ENCODE peak calls at places on chromosomes 16 and 17, in seven cellular contexts. G is HepG2, Y is GM23338, J is A549, Q is HL-60, U is SK-N-SH, N is K562. M is an unnamed sample.
A peak's percentile ranks its signal among the peaks of the same experiment; 100 is the strongest.

GRCh38 chr16:54957403-54957802 is 26.7 kb downstream of the IRX5 start:
- DNase-seq in G (peak; percentile 20), Y (peak; percentile 67), J (peak; percentile 38), Q (peak; percentile 21), U (no peak), N (peak; percentile 70), M (peak; percentile 18)

GRCh38 chr17:29590261-29590978 is 972 bp upstream of the GIT1 start:
- DNase-seq in N (no peak), Q (no peak), U (no peak), J (peak; percentile 56), Y (no peak), G (no peak), M (no peak)

GRCh38 chr17:7977805-7978204 is 24.6 kb upstream of the GUCY2D start:
- DNase-seq in J (no peak), U (no peak), Y (no peak), Q (no peak), N (no peak), G (no peak), M (no peak)

GRCh38 chr16:76835319-76835718 is 355.7 kb upstream of the MON1B start:
- DNase-seq in N (no peak), G (no peak), U (no peak), J (no peak), Y (no peak), Q (no peak), M (no peak)

GRCh38 chr16:12544477-12545291 is 259.0 kb downstream of the CPPED1 start:
- DNase-seq in G (peak; percentile 61), Q (no peak), J (no peak), Y (no peak), N (no peak), U (no peak), M (no peak)

GRCh38 chr16:50680907-50681885 is at the start of gene SNX20:
- DNase-seq in Q (peak; percentile 66), Y (no peak), G (no peak), N (no peak), U (no peak), J (no peak), M (no peak)

GRCh38 chr17:43530303-43531081 is 15.6 kb downstream of the ETV4 start:
- DNase-seq in Q (no peak), G (peak; percentile 100), J (no peak), Y (peak; percentile 100), N (peak; percentile 72), U (no peak), M (no peak)

GRCh38 chr17:43570518-43570928 is 24.4 kb upstream of the ETV4 start:
- DNase-seq in U (no peak), Y (no peak), J (no peak), N (no peak), Q (no peak), G (no peak), M (no peak)

GRCh38 chr17:57256708-57257112 is 387 bp downstream of the MSI2 start:
- DNase-seq in Q (no peak), U (no peak), N (peak; percentile 25), G (no peak), Y (peak; percentile 51), J (no peak), M (no peak)

GRCh38 chr17:48351916-48352332 is 78.1 kb downstream of the SKAP1 start:
- DNase-seq in N (peak; percentile 40), J (peak; percentile 48), G (peak; percentile 5), Y (peak; percentile 53), Q (no peak), U (peak; percentile 32), M (no peak)

GRCh38 chr16:3065742-3066439 is 451 bp downstream of the IL32 start:
- DNase-seq in G (no peak), N (no peak), Y (no peak), Q (no peak), J (no peak), U (no peak), M (no peak)

GRCh38 chr17:79664925-79665738 is 54.3 kb upstream of the RBFOX3 start:
- DNase-seq in U (peak; percentile 74), Q (no peak), Y (peak; percentile 74), G (no peak), J (no peak), N (no peak), M (no peak)

GRCh38 chr17:35286120-35286781 is 43.4 kb downstream of the SLFN5 start:
- DNase-seq in Y (peak; percentile 27), N (no peak), U (no peak), G (no peak), Q (no peak), J (no peak), M (no peak)

GRCh38 chr17:7582401-7583252 is 1.0 kb upstream of the MPDU1 start:
- DNase-seq in G (no peak), Q (no peak), J (no peak), Y (peak; percentile 47), U (no peak), N (no peak), M (no peak)

GRCh38 chr16:30649725-30650368 is 913 bp upstream of the PRR14 start:
- DNase-seq in G (no peak), Y (no peak), N (no peak), Q (peak; percentile 53), U (no peak), J (no peak), M (no peak)

GRCh38 chr17:37816951-37817350 is 72.1 kb upstream of the HNF1B start:
- DNase-seq in J (no peak), G (no peak), Q (no peak), U (no peak), N (no peak), Y (peak; percentile 34), M (no peak)

GRCh38 chr16:75197522-75198134 is 9.3 kb downstream of the CTRB2 start:
- DNase-seq in Y (peak; percentile 27), J (no peak), U (peak; percentile 41), N (no peak), G (no peak), Q (no peak), M (no peak)

GRCh38 chr16:49961087-49961486 is 63.9 kb upstream of the CNEP1R1 start:
- DNase-seq in G (no peak), U (no peak), Q (no peak), N (no peak), J (no peak), Y (no peak), M (no peak)

GRCh38 chr16:29738514-29738913 is 7.3 kb downstream of the C16orf54 start:
- DNase-seq in Y (no peak), G (no peak), J (no peak), Q (no peak), N (no peak), U (no peak), M (no peak)

GRCh38 chr16:1121601-1122000 is 25.6 kb upstream of the C1QTNF8 start:
- DNase-seq in N (peak; percentile 34), Q (no peak), G (no peak), Y (no peak), U (no peak), J (no peak), M (no peak)
- TF ChIP-seq REST in N (no peak), Q (no peak), G (no peak), Y (no peak), U (no peak), J (no peak), M (no peak)

GRCh38 chr16:832652-833336 is 32.3 kb upstream of the GNG13 start:
- DNase-seq in U (no peak), Y (no peak), G (no peak), N (no peak), J (no peak), Q (no peak), M (no peak)
- TF ChIP-seq REST in U (no peak), Y (no peak), G (no peak), N (no peak), J (no peak), Q (no peak), M (no peak)

GRCh38 chr17:61683466-61683865 is 92.4 kb upstream of the NACA2 start:
- DNase-seq in J (no peak), Y (no peak), U (no peak), Q (no peak), G (no peak), N (no peak), M (no peak)

GRCh38 chr17:61680921-61681320 is 89.9 kb upstream of the NACA2 start:
- DNase-seq in Q (no peak), U (no peak), G (no peak), J (no peak), Y (no peak), N (no peak), M (no peak)

GRCh38 chr17:61684172-61684571 is 93.2 kb upstream of the NACA2 start:
- DNase-seq in Q (no peak), J (no peak), G (no peak), U (no peak), Y (no peak), N (no peak), M (no peak)

DNA sequence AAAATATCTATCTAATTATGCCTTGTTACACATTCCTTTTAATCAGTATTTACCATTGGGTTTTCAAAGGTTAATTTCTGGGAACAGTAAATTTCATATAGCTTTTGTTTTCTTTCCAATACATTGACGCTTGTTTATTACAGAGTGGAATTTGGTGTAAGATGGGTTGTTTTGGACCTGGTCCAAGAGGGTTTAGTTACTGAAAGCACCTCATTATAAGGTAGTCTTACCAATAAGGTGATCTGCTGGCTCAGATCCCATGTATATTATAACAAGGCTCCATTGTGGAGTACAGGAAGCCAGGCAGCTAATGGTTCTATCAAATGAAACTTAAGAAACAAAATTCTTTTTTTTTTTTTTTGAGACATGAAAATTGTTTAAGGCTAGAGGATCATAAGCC is 87.3 kb upstream of the NACA2 start:
- DNase-seq in U (no peak), N (no peak), Y (no peak), J (no peak), G (no peak), Q (no peak), M (no peak)
- TF ChIP-seq REST in U (no peak), N (no peak), Y (no peak), J (no peak), G (no peak), Q (no peak), M (no peak)

DNA sequence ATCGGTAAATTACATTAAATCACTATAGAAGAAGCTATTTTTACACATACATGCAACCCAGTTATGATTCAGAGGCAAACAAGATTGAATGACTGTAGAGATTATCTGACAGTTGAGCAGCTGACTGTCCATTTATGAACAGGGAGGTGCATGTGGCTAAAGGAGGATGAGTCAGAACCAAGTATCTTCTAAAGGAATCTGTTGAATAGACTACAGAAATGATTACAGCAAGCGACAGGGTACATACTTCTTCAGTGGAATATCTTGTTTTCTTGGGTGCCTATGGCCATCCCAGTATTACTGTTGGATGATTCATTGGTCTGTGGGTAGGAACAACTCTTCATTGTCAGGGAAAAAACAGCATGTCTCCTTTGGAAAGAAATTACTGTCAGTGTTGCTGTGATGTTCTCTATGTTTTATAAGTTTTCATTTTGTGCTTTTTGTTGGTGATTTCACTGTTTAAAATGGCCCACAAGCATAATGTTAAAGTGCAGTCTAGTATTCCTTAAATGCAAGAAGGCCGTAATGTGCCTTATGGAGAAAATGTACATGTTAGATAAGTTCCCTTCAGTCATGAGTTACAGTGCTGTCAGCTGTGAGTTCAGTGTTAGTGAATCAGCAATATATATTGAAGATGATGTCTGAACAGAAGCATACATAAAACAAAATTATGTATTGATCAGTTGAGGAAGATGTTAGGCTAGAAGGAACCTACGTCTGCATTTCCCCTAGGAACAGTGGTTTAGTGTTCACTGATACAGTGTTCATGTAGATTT is 27.0 kb downstream of the CBFB start:
- DNase-seq in Y (no peak), Q (no peak), G (peak; percentile 29), U (peak; percentile 21), J (peak; percentile 36), N (peak; percentile 39), M (peak; percentile 67)
- TF ChIP-seq REST in Y (no peak), Q (no peak), G (no peak), U (no peak), J (no peak), N (no peak), M (no peak)

M was measured in Panc1.